ENCODE peak calls at places on chromosomes 12 and 14, in five cellular contexts. D, Y, T, M and R are unnamed samples. For H4K20me1, the result is how much of the 10 kb centered on the place peaks cover.

GRCh38 chr12:92989715-92990484 is 60.8 kb upstream of the EEA1 start:
- DNase-seq in D (no peak), Y (no peak), T (no peak), M (peak), R (no peak)

GRCh38 chr12:78787576-78787975 is 77.0 kb upstream of the SYT1 start:
- DNase-seq in D (no peak), Y (no peak), T (no peak), M (no peak), R (no peak)

GRCh38 chr12:68792952-68793351 is 15.0 kb upstream of the MDM2 start:
- DNase-seq in D (peak), Y (peak), T (peak), M (peak), R (peak)

GRCh38 chr12:58372298-58372697 is 430.9 kb downstream of the ATP23 start:
- DNase-seq in D (no peak), Y (no peak), T (peak), M (no peak), R (no peak)

GRCh38 chr14:71403673-71404072 is 496.4 kb downstream of the PCNX1 start:
- DNase-seq in D (peak), Y (no peak), T (peak), M (peak), R (peak)

GRCh38 chr14:52602131-52602530 is 49.5 kb downstream of the GPR137C start:
- DNase-seq in D (no peak), Y (no peak), T (no peak), M (no peak), R (no peak)

GRCh38 chr12:79938843-79939242 is 3.9 kb upstream of the PPP1R12A start:
- DNase-seq in D (no peak), Y (no peak), T (no peak), M (no peak), R (no peak)

GRCh38 chr12:132406498-132407461 is 77.4 kb upstream of the GALNT9 start:
- DNase-seq in D (no peak), Y (no peak), T (no peak), M (no peak), R (no peak)

GRCh38 chr12:121711925-121712461 is 559 bp upstream of the TMEM120B start:
- DNase-seq in D (no peak), Y (no peak), T (no peak), M (peak), R (peak)

GRCh38 chr12:96025518-96025917 is 9.9 kb downstream of the LTA4H start:
- DNase-seq in D (no peak), Y (no peak), T (no peak), M (no peak), R (no peak)

GRCh38 chr12:65965358-65965757 is 141.1 kb downstream of the HMGA2 start:
- DNase-seq in D (no peak), Y (no peak), T (no peak), M (no peak), R (peak)

GRCh38 chr12:124823272-124823970 is 40.2 kb downstream of the SCARB1 start:
- DNase-seq in D (no peak), Y (no peak), T (no peak), M (no peak), R (no peak)

GRCh38 chr12:111063296-111064026 is 143.1 kb upstream of the MYL2 start:
- DNase-seq in D (no peak), Y (no peak), T (no peak), M (no peak), R (no peak)

GRCh38 chr14:72763892-72764291 is 130.0 kb downstream of the DPF3 start:
- DNase-seq in D (no peak), Y (no peak), T (no peak), M (no peak), R (peak)

GRCh38 chr12:108962256-108962655 is 58.6 kb downstream of the SVOP start:
- DNase-seq in D (no peak), Y (no peak), T (no peak), M (no peak), R (no peak)

GRCh38 chr12:42807251-42807650 is 217.7 kb upstream of the PRICKLE1 start:
- DNase-seq in D (no peak), Y (no peak), T (no peak), M (no peak), R (no peak)

GRCh38 chr14:79514700-79515099 is 696.6 kb downstream of the DIO2 start:
- DNase-seq in D (no peak), Y (no peak), T (no peak), M (no peak), R (peak)

GRCh38 chr12:15636060-15636890 is 152.9 kb downstream of the EPS8 start:
- DNase-seq in D (no peak), Y (no peak), T (no peak), M (no peak), R (no peak)

GRCh38 chr14:24279301-24280186 is 8.1 kb upstream of the RABGGTA start:
- DNase-seq in D (no peak), Y (no peak), T (peak), M (no peak), R (no peak)

GRCh38 chr12:94427520-94428381 is 31.9 kb downstream of the CEP83 start:
- DNase-seq in D (no peak), Y (no peak), T (peak), M (no peak), R (no peak)

GRCh38 chr12:54431911-54432814 is 13.1 kb upstream of the ITGA5 start:
- DNase-seq in D (no peak), Y (peak), T (no peak), M (no peak), R (peak)

GRCh38 chr12:51013441-51013840 is 12.7 kb downstream of the SLC11A2 start:
- DNase-seq in D (no peak), Y (no peak), T (no peak), M (no peak), R (no peak)

GRCh38 chr14:72948481-72949138 is 22.3 kb downstream of the DCAF4 start:
- DNase-seq in D (peak), Y (peak), T (peak), M (peak), R (peak)

GRCh38 chr14:26992403-26993115 is 394.7 kb upstream of the NOVA1 start:
- DNase-seq in D (no peak), Y (no peak), T (no peak), M (no peak), R (no peak)

GRCh38 chr12:106004289-106004688 is 134.5 kb downstream of the NUAK1 start:
- DNase-seq in D (no peak), Y (no peak), T (no peak), M (no peak), R (no peak)

GRCh38 chr12:52149651-52150241 is 42.1 kb downstream of the KRT80 start:
- DNase-seq in D (no peak), Y (no peak), T (no peak), M (no peak), R (no peak)

GRCh38 chr14:104211741-104212140 is 73.4 kb downstream of the KIF26A start:
- DNase-seq in D (no peak), Y (no peak), T (no peak), M (no peak), R (no peak)

GRCh38 chr12:75345531-75345930 is 11.1 kb downstream of the GLIPR1L1 start:
- DNase-seq in D (peak), Y (no peak), T (no peak), M (no peak), R (no peak)

GRCh38 chr14:86944434-86944833 is 1048.5 kb downstream of the GALC start:
- DNase-seq in D (no peak), Y (no peak), T (no peak), M (no peak), R (no peak)

GRCh38 chr14:77988966-77989365 is 181.2 kb upstream of the NRXN3 start:
- DNase-seq in D (no peak), Y (no peak), T (no peak), M (peak), R (no peak)

GRCh38 chr12:39807043-39807442 is 187.4 kb upstream of the ABCD2 start:
- DNase-seq in D (peak), Y (peak), T (no peak), M (peak), R (peak)

DNA sequence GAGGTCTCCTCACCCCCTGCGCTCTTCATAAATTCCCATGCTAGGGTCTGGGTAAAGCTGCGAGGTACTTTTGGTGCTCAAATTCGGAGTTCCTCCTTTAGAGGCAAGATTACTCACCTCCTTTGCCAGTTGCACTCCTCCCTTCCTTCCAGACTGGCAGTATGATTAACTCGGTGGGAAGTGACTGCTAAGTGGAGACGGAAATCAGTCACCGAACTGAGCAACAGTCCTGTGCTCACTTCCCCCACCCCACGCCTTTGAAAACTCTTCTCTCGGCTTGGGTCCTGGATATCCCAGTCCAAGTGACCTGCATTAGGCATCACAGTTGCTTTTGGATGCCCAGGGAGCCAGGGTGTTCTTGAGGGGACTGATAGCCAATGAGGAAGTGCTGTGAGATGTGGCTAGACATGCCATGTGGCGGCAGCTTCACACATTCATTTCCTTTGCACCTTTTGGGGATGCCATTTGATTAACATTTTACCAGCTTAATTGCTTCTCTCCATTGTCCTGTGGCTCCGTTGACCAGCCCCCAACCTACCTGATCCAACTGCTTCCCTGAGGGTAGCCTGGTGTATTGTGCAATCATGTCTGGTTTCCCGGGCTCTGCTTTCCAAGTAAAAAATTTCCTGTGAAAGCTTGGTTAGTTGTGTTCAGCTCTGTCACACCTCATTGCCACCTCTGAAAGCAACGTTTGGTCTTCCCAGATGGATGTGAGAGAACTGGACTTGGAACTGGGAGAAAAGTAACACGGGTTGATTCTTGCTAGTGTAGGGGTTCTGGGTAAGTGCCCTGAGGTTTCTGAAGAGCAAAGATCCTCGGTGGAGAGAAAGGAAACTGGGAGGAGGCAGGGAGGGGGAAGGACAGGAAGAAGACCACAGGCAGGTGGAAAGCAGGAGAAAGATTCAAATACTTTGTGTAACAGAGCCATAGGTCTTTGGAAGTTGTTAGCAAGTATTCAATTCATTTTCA is 968 bp downstream of the PNP start:
- DNase-seq in D (peak), Y (no peak), T (no peak), M (peak), R (peak)
- TF ChIP-seq POLR2AphosphoS5 in D (peak), Y (no peak), T (no peak), M (no peak), R (no peak)

DNA sequence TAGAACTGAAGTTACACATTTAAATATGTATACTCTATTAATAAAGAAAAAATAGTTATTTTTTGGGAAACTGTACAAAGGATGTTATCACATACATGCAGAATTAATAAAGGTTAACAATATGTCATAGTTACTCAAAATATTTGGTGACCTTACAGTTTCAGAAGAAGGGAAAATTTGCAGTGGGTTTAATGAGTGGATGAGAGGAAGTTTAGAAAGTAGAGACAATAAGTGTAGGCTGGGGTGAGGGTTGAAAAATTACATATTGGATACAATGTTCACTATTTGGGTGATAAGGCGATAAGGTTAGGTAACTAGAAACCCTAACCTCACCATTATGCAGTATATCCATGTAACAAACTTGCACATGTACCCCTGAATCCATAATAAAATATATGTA is 13.5 kb downstream of the WNK1 start:
- DNase-seq in D (no peak), Y (no peak), T (no peak), M (no peak), R (no peak)
- H4K20me1 ChIP-seq in D (under half), Y (under half), T (under half), M (half or more), R (half or more)

DNA sequence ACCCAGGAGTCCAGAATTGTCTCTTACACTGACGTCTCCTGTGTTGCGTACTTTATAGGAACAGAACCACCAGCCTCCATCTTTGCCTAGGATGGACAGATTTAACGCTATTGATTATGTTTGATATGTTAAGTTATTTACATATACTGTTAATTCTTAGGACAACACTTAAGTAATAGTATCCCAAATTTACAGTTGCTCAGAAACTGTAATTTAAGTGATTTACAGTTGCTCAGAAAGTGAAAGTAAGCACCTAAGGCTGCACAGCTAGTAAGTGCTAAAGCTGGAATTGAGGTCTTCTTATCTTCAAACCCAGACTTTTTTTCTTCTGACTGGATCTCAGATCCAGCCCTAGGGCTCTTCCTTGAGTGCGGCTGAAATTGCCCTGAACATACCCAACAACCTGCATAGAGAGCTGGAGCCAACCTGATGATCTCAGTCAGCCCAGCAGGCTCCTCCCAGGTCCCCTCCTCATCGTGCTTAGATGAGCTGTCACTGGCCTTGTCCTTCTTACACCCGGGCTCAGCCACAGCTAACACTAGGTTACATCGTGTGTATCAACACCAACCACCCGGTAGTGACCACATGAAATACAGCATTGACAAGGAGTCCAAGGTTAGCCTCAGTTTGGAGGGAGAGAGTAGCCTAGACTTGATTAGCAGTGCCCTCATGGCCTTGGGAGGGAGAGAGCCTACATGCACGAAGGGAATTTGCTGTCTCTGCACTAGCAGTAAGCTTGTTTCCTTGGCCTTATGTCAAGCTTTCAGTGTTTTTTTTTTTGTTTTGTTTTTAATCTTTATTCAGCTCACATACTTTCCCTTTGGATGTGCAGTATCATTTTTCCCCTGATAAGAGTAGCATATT is 111.1 kb upstream of the ARHGAP5 start:
- DNase-seq in D (no peak), Y (peak), T (no peak), M (peak), R (no peak)
- H2AFZ ChIP-seq in D (no peak), Y (peak), T (no peak), M (peak), R (no peak)

DNA sequence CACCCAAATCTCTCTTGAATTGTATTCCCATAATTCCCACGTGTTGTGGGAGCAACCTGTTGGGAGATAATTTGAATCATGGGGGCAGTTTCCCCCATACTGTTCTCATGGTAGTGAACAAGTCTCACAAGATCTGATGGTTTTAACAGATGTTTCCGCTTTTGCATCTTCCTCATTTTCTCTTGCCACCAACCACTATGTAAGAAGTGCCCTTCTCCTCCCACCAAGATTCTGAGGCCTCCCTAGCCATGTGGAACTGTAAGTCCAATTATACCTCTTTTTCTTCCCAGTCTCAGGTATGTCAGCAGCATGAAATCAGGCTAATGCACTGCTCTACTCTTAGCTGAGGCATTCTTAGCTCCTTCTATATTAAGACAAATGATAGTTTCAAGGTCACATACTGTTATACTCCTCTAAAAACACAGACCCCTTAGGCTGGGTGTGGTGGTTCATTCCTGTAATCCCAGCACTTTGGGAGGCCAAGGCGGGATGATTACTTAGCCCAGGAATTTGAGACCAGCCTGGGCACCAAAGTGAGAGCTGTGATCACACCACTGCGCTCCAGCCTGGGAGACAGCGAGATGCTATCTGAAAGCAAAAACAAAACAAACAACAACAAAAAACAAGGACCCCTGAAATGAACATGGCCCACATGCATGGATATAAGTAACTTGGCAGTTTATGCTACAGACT is 3.6 kb downstream of the SCAF11 start:
- DNase-seq in D (no peak), Y (no peak), T (no peak), M (no peak), R (no peak)
- TF ChIP-seq POLR2AphosphoS5 in D (no peak), Y (no peak), T (no peak), M (no peak), R (no peak)

GRCh38 chr12:116261525-116262100 is 15.9 kb downstream of the MED13L start:
- DNase-seq in D (no peak), Y (no peak), T (no peak), M (no peak), R (no peak)
- H4K20me1 ChIP-seq in D (half or more), Y (half or more), T (under half), M (under half), R (under half)

GRCh38 chr12:6416596-6416995 is 28.2 kb upstream of the CD27 start:
- DNase-seq in D (no peak), Y (no peak), T (no peak), M (no peak), R (no peak)
- H2AFZ ChIP-seq in D (no peak), Y (no peak), T (no peak), M (no peak), R (no peak)

GRCh38 chr12:120709976-120710804 is at the start of gene UNC119B:
- DNase-seq in D (no peak), Y (peak), T (no peak), M (no peak), R (peak)
- TF ChIP-seq POLR2AphosphoS5 in D (peak), Y (peak), T (no peak), M (peak), R (peak)